ENCODE peak calls at places on chromosomes 4 and X, in nine cellular contexts. J is IMR-90, I is sigmoid colon, A is ovary, Z is tibial nerve, H is NB4, D is suprapubic skin, S is heart left ventricle, T is A549. O is an unnamed sample.

GRCh38 chrX:121146059-121146628 is 98.7 kb downstream of the GLUD2 start:
- DNase-seq in J (no peak), I (no peak), A (no peak), Z (no peak), H (no peak), D (no peak), S (no peak), T (no peak), O (no peak)

GRCh38 chr4:189029961-189030360 is 890.7 kb downstream of the TRIML1 start:
- DNase-seq in J (no peak), I (no peak), A (no peak), Z (no peak), H (no peak), D (no peak), S (no peak), T (no peak), O (no peak)

GRCh38 chr4:182384496-182385155 is 141.4 kb downstream of the TENM3 start:
- DNase-seq in J (peak; percentile 20), I (no peak), A (no peak), Z (no peak), H (no peak), D (no peak), S (no peak), T (no peak), O (no peak)

GRCh38 chr4:86506591-86506990 is 87.5 kb upstream of the PTPN13 start:
- DNase-seq in J (no peak), I (no peak), A (no peak), Z (no peak), H (no peak), D (no peak), S (no peak), T (no peak), O (no peak)

GRCh38 chr4:188107931-188108843 is 1.2 kb downstream of the TRIML2 start:
- DNase-seq in J (peak; percentile 49), I (no peak), A (no peak), Z (no peak), H (no peak), D (no peak), S (no peak), T (peak; percentile 15), O (no peak)

GRCh38 chr4:147175460-147176025 is 229.9 kb upstream of the TTC29 start:
- DNase-seq in J (no peak), I (no peak), A (no peak), Z (no peak), H (no peak), D (no peak), S (no peak), T (no peak), O (no peak)

GRCh38 chr4:68712207-68712606 is 41.8 kb upstream of the UGT2B15 start:
- DNase-seq in J (no peak), I (no peak), A (no peak), Z (no peak), H (no peak), D (no peak), S (no peak), T (no peak), O (no peak)

GRCh38 chrX:108186811-108187210 is 95.2 kb downstream of the ATG4A start:
- DNase-seq in J (peak; percentile 87), I (no peak), A (no peak), Z (no peak), H (no peak), D (no peak), S (no peak), T (peak; percentile 19), O (no peak)

GRCh38 chr4:95637047-95637600 is 88.4 kb upstream of the UNC5C start:
- DNase-seq in J (no peak), I (no peak), A (no peak), Z (no peak), H (no peak), D (no peak), S (no peak), T (peak; percentile 13), O (no peak)

GRCh38 chr4:53629296-53629695 is 38.0 kb upstream of the LNX1 start:
- DNase-seq in J (no peak), I (no peak), A (no peak), Z (no peak), H (no peak), D (no peak), S (no peak), T (no peak), O (peak; percentile 37)

GRCh38 chr4:74845834-74846233 is 51.5 kb upstream of the BTC start:
- DNase-seq in J (no peak), I (no peak), A (no peak), Z (no peak), H (no peak), D (no peak), S (no peak), T (no peak), O (no peak)

GRCh38 chr4:145709843-145710242 is 29.9 kb downstream of the C4orf51 start:
- DNase-seq in J (peak; percentile 98), I (no peak), A (no peak), Z (no peak), H (no peak), D (no peak), S (no peak), T (no peak), O (no peak)

GRCh38 chr4:183344523-183345255 is 22.5 kb upstream of the CLDN24 start:
- DNase-seq in J (no peak), I (no peak), A (no peak), Z (no peak), H (no peak), D (no peak), S (no peak), T (no peak), O (no peak)

GRCh38 chrX:134545524-134545923 is 85.6 kb downstream of the HPRT1 start:
- DNase-seq in J (no peak), I (no peak), A (peak; percentile 32), Z (no peak), H (no peak), D (no peak), S (no peak), T (no peak), O (no peak)
- TF ChIP-seq CTCF in J (no peak), I (no peak), A (no peak), Z (no peak), H (no peak), D (no peak), S (no peak), T (no peak), O (no peak)

DNA sequence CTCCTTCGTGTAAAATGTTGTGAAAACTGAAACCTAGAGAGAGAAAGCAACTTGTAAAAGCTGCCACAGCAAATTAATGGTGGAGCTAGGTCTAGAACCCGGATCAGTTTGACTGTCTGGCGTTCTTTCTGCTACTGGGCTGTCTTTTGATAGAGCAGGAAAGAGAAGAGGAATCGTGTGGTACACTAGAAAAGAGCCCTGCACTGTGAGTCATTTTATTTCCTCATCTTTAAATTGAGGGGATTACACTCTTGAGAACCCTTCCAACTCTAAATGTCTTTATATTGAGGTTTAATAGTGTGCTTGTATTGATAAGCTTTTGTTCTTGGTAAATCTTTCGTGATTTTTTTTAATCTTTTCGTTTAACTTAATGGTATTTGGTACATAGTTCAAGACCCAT is 4.3 kb downstream of the WDR44 start:
- DNase-seq in J (peak; percentile 40), I (no peak), A (no peak), Z (no peak), H (peak; percentile 65), D (no peak), S (no peak), T (no peak), O (no peak)
- H3K4me3 ChIP-seq in J (no peak overlapping the region), I (no peak overlapping the region), A (no peak overlapping the region), Z (no peak overlapping the region), H (peak overlapping the region; percentile 38), D (no peak overlapping the region), S (no peak overlapping the region), T (no peak overlapping the region), O (no peak overlapping the region)

GRCh38 chrX:11758400-11759171 is 549 bp downstream of the MSL3 start:
- DNase-seq in J (peak; percentile 73), I (peak; percentile 94), A (peak; percentile 85), Z (peak; percentile 69), H (peak; percentile 83), D (peak; percentile 92), S (peak; percentile 94), T (peak; percentile 70), O (peak; percentile 97)

GRCh38 chrX:11756354-11757318 is 1.4 kb upstream of the MSL3 start:
- DNase-seq in J (no peak), I (no peak), A (no peak), Z (no peak), H (peak; percentile 20), D (no peak), S (no peak), T (no peak), O (no peak)

GRCh38 chrX:11757397-11757728 is 674 bp upstream of the MSL3 start:
- DNase-seq in J (no peak), I (no peak), A (peak; percentile 51), Z (no peak), H (no peak), D (no peak), S (peak; percentile 77), T (no peak), O (peak; percentile 87)

GRCh38 chrX:11759172-11759460 is 1.1 kb downstream of the MSL3 start:
- DNase-seq in J (no peak), I (no peak), A (no peak), Z (no peak), H (no peak), D (peak; percentile 83), S (no peak), T (no peak), O (no peak)

DNA sequence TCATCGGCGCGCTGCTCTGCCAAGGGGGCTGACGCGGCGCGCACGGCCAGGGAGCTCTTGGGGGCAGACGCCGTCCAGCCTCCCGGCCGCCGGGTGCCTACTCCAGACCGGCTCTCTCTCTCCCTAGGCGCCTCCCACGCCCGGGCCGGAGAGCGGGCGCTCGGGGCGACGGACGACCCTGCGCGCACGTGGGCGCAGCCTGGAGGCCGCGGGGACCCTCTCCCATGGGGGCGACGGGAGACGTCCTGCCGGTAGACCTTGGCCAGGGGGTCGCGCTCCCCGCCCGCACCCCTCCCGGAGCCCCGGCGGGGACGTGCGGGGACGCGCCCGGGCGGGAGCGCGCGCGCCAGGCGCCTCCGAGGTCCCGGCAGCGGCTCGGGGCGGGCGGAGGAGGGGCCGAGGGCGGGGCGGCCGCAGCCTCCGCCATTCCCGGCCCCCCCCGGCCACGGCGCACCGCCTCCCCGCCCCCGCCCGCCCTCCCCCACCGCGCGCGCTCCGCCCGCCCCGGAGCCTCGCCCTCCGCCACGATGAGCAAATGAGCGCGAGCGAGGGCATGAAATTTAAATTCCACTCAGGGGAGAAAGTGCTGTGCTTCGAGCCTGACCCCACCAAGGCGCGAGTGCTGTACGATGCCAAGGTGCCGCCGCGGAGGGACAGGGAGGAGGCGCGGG is at the start of gene MSL3:
- DNase-seq in J (peak; percentile 61), I (peak; percentile 76), A (peak; percentile 60), Z (peak; percentile 7), H (peak; percentile 67), D (peak; percentile 75), S (peak; percentile 74), T (peak; percentile 31), O (no peak)
- TF ChIP-seq POLR2A in J (peak; percentile 52), I (no peak), A (no peak), Z (no peak), H (peak; percentile 36), D (no peak), S (no peak), T (peak; percentile 72), O (no peak)

DNA sequence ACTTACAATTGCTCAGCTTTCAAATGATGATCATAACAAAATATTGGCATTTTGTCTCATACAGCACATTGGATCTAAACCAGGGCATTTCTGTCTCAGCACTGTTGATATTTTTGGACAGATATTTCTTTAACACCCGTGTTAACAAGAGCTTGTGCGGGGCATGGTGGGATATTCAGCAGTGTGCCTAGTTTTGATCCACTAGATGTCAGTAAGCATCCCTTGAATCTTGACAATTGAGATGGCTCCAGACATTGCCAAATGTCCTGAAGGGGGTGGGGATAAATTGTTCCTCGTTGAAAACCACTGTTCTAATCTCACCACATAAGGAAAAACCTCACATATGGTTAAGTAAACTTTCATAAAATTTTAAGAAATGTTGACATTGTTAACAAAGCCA is 806.3 kb downstream of the STIM2 start:
- DNase-seq in J (no peak), I (no peak), A (no peak), Z (no peak), H (peak; percentile 48), D (no peak), S (no peak), T (no peak), O (no peak)
- TF ChIP-seq CTCF in J (no peak), I (no peak), A (no peak), Z (no peak), H (peak; percentile 33), D (no peak), S (no peak), T (no peak), O (no peak)